ENCODE peak calls at places on chromosomes 3 and 15, in six cellular contexts. Q is left cardiac atrium; Y is NCI-H510A; E is activated CD4-positive, alpha-beta T cell treated with anti-CD3 and anti-CD28 coated beads for 4 hours; A is aorta; P is left ventricle myocardium inferior. S is an unnamed sample.

GRCh38 chr3:38826001-38826400 is 10.0 kb upstream of the SCN10A start:
- DNase-seq in Q (no peak), Y (no peak), E (no peak), A (no peak), P (no peak), S (no peak)

GRCh38 chr15:70741677-70742293 is 21.6 kb downstream of the UACA start:
- DNase-seq in Q (no peak), Y (no peak), E (no peak), A (no peak), P (no peak), S (no peak)

GRCh38 chr3:59607628-59608027 is 557.8 kb upstream of the CFAP20DC start:
- DNase-seq in Q (no peak), Y (no peak), E (no peak), A (no peak), P (no peak), S (no peak)

GRCh38 chr3:124429129-124429815 is 301.0 kb upstream of the UMPS start:
- DNase-seq in Q (no peak), Y (no peak), E (no peak), A (no peak), P (no peak), S (no peak)

GRCh38 chr15:42100021-42100800 is 5.8 kb upstream of the PLA2G4D start:
- DNase-seq in Q (no peak), Y (no peak), E (no peak), A (no peak), P (no peak), S (no peak)

GRCh38 chr3:151319613-151320012 is 3.0 kb upstream of the GPR87 start:
- DNase-seq in Q (no peak), Y (no peak), E (no peak), A (no peak), P (no peak), S (no peak)

GRCh38 chr15:48144889-48145288 is 24.1 kb downstream of the SLC24A5 start:
- DNase-seq in Q (no peak), Y (no peak), E (no peak), A (no peak), P (no peak), S (no peak)

GRCh38 chr15:42695527-42696071 is 41.3 kb downstream of the CDAN1 start:
- DNase-seq in Q (no peak), Y (no peak), E (no peak), A (no peak), P (no peak), S (no peak)

GRCh38 chr3:38549957-38550840 is 54.1 kb downstream of the EXOG start:
- DNase-seq in Q (no peak), Y (no peak), E (no peak), A (peak), P (no peak), S (no peak)

GRCh38 chr3:16945330-16945729 is 60.6 kb downstream of the PLCL2 start:
- DNase-seq in Q (no peak), Y (no peak), E (no peak), A (no peak), P (no peak), S (no peak)

GRCh38 chr3:151037746-151038145 is 47.7 kb upstream of the MED12L start:
- DNase-seq in Q (peak), Y (no peak), E (no peak), A (no peak), P (peak), S (no peak)

GRCh38 chr3:149703474-149703873 is 45.6 kb upstream of the WWTR1 start:
- DNase-seq in Q (no peak), Y (no peak), E (no peak), A (no peak), P (peak), S (no peak)

GRCh38 chr3:61618871-61619270 is 57.5 kb downstream of the PTPRG start:
- DNase-seq in Q (no peak), Y (no peak), E (no peak), A (no peak), P (no peak), S (no peak)